ENCODE peak calls at places on chromosomes 3 and 15, in nine cellular contexts. G, S, Z, R, E, I, Y, D and A are unnamed samples.

GRCh38 chr15:72231847-72232461 is 964 bp upstream of the PKM start:
- DNase-seq in R (no peak), D (peak), I (peak), Y (peak), G (no peak), S (no peak), E (peak), Z (peak), A (peak)

GRCh38 chr3:52399131-52399530 is 45.8 kb downstream of the SEMA3G start:
- DNase-seq in I (no peak), R (no peak), E (no peak), S (peak), Z (no peak), D (no peak), G (peak), Y (peak), A (no peak)

GRCh38 chr3:64462203-64463120 is 225.3 kb downstream of the ADAMTS9 start:
- DNase-seq in S (no peak), I (no peak), G (no peak), Z (peak), R (no peak), Y (no peak), E (peak), D (no peak), A (peak)

GRCh38 chr3:123582315-123582714 is 2.5 kb downstream of the HACD2 start:
- DNase-seq in Z (no peak), E (no peak), G (no peak), R (no peak), I (peak), Y (no peak), S (no peak), D (no peak), A (no peak)

GRCh38 chr3:55804170-55805095 is 317.3 kb upstream of the WNT5A start:
- DNase-seq in S (no peak), Y (no peak), R (no peak), G (no peak), E (no peak), I (peak), D (no peak), Z (no peak), A (no peak)

GRCh38 chr3:40309925-40310635 is 573 bp downstream of the EIF1B start:
- DNase-seq in I (peak), R (peak), Y (peak), S (peak), G (no peak), D (peak), E (peak), Z (peak), A (peak)

GRCh38 chr3:36792342-36792741 is 28.0 kb upstream of the DCLK3 start:
- DNase-seq in Y (no peak), Z (peak), S (no peak), E (peak), I (peak), D (no peak), R (peak), G (no peak), A (peak)

GRCh38 chr3:15007681-15008141 is 57.4 kb downstream of the MRPS25 start:
- DNase-seq in E (peak), G (no peak), S (no peak), Z (peak), Y (no peak), R (no peak), D (no peak), I (no peak), A (peak)

GRCh38 chr15:92665100-92665555 is 9.6 kb upstream of the FAM174B start:
- DNase-seq in Z (peak), R (no peak), I (peak), S (peak), E (peak), D (no peak), Y (no peak), G (no peak), A (peak)

GRCh38 chr3:70433091-70433490 is 120.7 kb upstream of the MDFIC2 start:
- DNase-seq in G (no peak), R (no peak), Z (peak), E (peak), Y (no peak), D (no peak), I (no peak), S (no peak), A (peak)

GRCh38 chr3:72614394-72615074 is 233.7 kb downstream of the SHQ1 start:
- DNase-seq in I (peak), Z (no peak), D (no peak), E (no peak), R (no peak), S (no peak), G (no peak), Y (no peak), A (no peak)

GRCh38 chr3:72615182-72615581 is 233.1 kb downstream of the SHQ1 start:
- DNase-seq in G (no peak), E (no peak), I (no peak), Z (no peak), S (no peak), D (no peak), R (no peak), Y (no peak), A (no peak)

GRCh38 chr3:72618739-72619138 is 229.5 kb downstream of the SHQ1 start:
- DNase-seq in S (no peak), D (no peak), R (no peak), E (no peak), Z (no peak), G (no peak), I (no peak), Y (no peak), A (no peak)

GRCh38 chr3:72613871-72614270 is 234.4 kb downstream of the SHQ1 start:
- DNase-seq in D (no peak), R (no peak), S (no peak), Z (no peak), E (no peak), G (no peak), Y (no peak), I (no peak), A (no peak)

DNA sequence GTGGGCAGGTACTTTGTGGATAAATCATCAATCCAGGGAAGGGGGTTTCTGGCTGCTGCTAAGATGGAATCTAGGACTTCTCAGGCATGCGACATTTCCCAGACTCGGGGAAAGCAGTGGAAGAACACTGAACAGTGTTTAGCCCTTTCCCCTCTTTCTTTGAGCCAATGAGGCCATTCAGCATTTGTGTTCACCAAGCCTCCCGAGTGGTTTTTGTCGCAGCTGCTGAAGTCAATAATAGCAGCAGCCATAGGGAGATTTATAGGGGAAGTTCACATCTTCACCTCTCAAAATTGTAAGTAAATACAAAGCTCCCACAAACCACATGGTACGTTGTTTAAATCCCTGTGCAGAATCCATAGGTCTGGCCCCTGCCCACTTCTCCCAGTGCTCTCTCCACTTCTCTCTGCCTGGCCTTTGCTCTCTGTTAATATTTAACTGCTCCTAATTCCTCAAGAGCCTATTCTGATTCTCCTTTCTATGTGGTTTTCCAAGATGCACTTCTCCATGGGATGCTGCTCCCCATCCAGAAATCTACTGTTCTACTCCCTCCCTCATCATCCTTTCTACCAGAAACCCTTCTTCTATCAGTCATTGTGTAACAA is 230.7 kb downstream of the SHQ1 start:
- DNase-seq in I (no peak), G (no peak), D (no peak), R (peak), S (no peak), Z (no peak), E (no peak), Y (no peak), A (no peak)
- H3K4me3 ChIP-seq in I (no peak), G (no peak), D (no peak), R (no peak), S (no peak), Z (no peak), E (no peak), Y (no peak), A (no peak)

GRCh38 chr15:48717458-48717857 is 71.9 kb upstream of the FBN1 start:
- DNase-seq in D (no peak), Z (peak), Y (no peak), G (no peak), S (no peak), R (no peak), I (no peak), E (peak), A (peak)
- TF ChIP-seq CTCF in D (no peak), Z (no peak), Y (no peak), G (no peak), S (no peak), R (no peak), I (no peak), E (peak), A (peak)

DNA sequence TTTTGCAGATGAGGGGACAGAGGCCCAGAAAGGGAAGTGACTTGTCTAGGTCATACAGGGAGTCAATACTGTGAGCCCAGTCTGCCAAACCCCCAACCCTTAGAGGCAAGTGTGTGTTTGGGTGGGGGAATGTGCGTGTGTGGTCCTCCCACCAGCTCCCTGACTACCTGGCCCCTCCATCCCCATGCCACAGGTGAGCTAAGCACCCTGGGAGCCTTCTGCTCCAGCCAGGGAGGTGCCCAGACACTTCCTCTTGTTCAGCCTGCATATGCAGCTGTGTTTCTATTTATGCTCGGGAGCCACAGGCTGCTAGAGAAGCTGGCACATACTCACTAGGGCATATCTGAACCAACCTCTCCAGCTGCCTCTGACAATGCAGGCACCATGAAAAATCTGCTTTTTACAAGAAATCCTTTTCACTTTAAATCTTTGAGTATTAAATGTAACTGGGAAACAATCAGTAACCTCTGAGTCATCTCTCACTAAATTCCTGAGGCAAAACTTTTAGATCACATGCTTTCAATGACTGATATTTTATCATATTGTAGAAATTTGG is 20.7 kb downstream of the TBC1D2B start:
- DNase-seq in S (no peak), D (no peak), R (no peak), G (no peak), I (no peak), Z (peak), Y (no peak), E (peak), A (peak)
- H3K4me3 ChIP-seq in S (no peak), D (no peak), R (no peak), G (no peak), I (no peak), Z (no peak), Y (no peak), E (no peak), A (no peak)

GRCh38 chr3:108469126-108469525 is 41.3 kb downstream of the MYH15 start:
- DNase-seq in R (no peak), Z (no peak), D (no peak), Y (no peak), S (no peak), I (no peak), G (no peak), E (no peak), A (no peak)

GRCh38 chr3:108473711-108474110 is 36.7 kb downstream of the MYH15 start:
- DNase-seq in S (no peak), Y (no peak), R (no peak), D (no peak), Z (no peak), E (no peak), I (no peak), G (no peak), A (no peak)

GRCh38 chr3:108472011-108472591 is 38.3 kb downstream of the MYH15 start:
- DNase-seq in Y (no peak), G (no peak), D (no peak), I (peak), S (no peak), R (no peak), E (peak), Z (peak), A (peak)

GRCh38 chr3:108471346-108471935 is 39.0 kb downstream of the MYH15 start:
- DNase-seq in D (no peak), E (peak), Z (peak), S (no peak), R (no peak), I (no peak), Y (no peak), G (no peak), A (peak)

DNA sequence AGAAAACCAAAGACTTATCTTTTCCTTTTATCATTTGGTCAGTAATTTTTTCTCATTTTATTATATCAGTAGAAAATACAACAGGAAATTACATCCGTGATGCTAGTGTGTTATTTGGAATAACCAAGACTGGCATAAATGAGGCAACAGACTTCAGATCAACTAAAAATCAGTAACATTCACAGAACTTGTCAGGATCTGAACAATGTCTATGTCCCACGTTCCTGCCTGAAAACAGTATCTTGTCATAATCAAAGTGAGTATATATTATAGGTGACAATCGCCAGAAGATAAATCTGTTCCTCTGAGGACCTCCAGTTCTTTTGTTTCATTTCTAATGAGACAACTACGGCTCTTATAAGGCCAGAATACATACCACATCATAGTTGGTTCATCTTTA is 41.8 kb downstream of the MYH15 start:
- DNase-seq in E (no peak), S (no peak), I (no peak), D (no peak), G (no peak), R (no peak), Z (no peak), Y (no peak), A (no peak)
- TF ChIP-seq CTCF in E (no peak), S (no peak), I (no peak), D (no peak), G (no peak), R (no peak), Z (no peak), Y (no peak), A (no peak)

DNA sequence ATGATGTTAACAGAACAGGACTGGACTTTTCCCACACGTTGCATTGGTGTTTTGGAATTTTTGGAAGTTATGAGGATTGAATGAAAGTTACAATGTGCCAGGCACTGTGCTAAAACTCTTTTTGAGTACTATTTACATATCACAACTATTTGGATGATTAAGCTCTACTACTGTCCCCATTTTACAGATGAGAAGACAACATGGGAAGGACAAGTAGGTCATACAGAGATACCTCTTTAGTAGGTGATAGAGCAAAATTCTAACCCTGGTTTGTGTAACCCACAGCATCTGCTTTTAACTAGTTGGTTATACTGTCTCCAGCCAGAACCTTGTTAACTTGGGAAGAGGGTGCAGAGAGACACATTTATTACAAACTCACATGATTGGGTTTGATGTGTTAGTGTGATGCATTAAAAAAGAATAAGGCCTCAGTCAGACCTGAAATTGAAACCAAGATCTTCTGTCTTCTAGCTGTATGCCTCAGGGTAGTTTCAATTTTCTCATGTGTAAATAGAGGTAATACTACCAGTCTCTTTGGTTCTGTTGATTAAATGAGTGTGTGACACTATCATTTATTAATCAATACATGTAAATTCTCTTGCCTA is 1.4 kb downstream of the NDUFB4 start:
- DNase-seq in S (no peak), Y (no peak), G (no peak), E (no peak), I (no peak), R (no peak), D (no peak), Z (no peak), A (no peak)
- H3K4me3 ChIP-seq in S (peak), Y (peak), G (peak), E (peak), I (peak), R (peak), D (peak), Z (peak), A (peak)